ENCODE peak calls at places on chromosomes 11 and 22, in nine cellular contexts. One of them, this sample, is unnamed.

GRCh38 chr22:48683640-48684039 is 1144.0 kb downstream of the BRD1 start:
- DNase-seq in stimulated activated CD8-positive, alpha-beta memory T cell treated with anti-CD3 and anti-CD28 coated beads, Interleukin-2, amount 100 ng/mL, for 1 hour: no peak
- DNase-seq in CD4-positive, alpha-beta memory T cell: no peak
- DNase-seq in activated CD4-positive, alpha-beta T cell treated with anti-CD3 and anti-CD28 coated beads, Interleukin-2, amount 50 U/mL, for 1 hour: no peak
- DNase-seq in C1 segment of cervical spinal cord: no peak
- DNase-seq in NCI-H1105: no peak
- DNase-seq in GM12892: no peak
- DNase-seq in Caki2: no peak
- DNase-seq in effector CD4-positive, alpha-beta T cell: no peak
- DNase-seq in this sample: no peak

GRCh38 chr11:134071306-134071705 is 2.4 kb downstream of the JAM3 start:
- DNase-seq in stimulated activated CD8-positive, alpha-beta memory T cell treated with anti-CD3 and anti-CD28 coated beads, Interleukin-2, amount 100 ng/mL, for 1 hour: no peak
- DNase-seq in CD4-positive, alpha-beta memory T cell: no peak
- DNase-seq in activated CD4-positive, alpha-beta T cell treated with anti-CD3 and anti-CD28 coated beads, Interleukin-2, amount 50 U/mL, for 1 hour: no peak
- DNase-seq in C1 segment of cervical spinal cord: no peak
- DNase-seq in NCI-H1105: peak; percentile 67
- DNase-seq in GM12892: no peak
- DNase-seq in Caki2: no peak
- DNase-seq in effector CD4-positive, alpha-beta T cell: no peak
- DNase-seq in this sample: no peak

GRCh38 chr11:69215784-69216415 is 60.2 kb downstream of the SMIM38 start:
- DNase-seq in stimulated activated CD8-positive, alpha-beta memory T cell treated with anti-CD3 and anti-CD28 coated beads, Interleukin-2, amount 100 ng/mL, for 1 hour: no peak
- DNase-seq in CD4-positive, alpha-beta memory T cell: no peak
- DNase-seq in activated CD4-positive, alpha-beta T cell treated with anti-CD3 and anti-CD28 coated beads, Interleukin-2, amount 50 U/mL, for 1 hour: no peak
- DNase-seq in C1 segment of cervical spinal cord: no peak
- DNase-seq in NCI-H1105: no peak
- DNase-seq in GM12892: no peak
- DNase-seq in Caki2: peak; percentile 29
- DNase-seq in effector CD4-positive, alpha-beta T cell: no peak
- DNase-seq in this sample: no peak

GRCh38 chr11:78138281-78138680 is 1.1 kb downstream of the ALG8 start:
- DNase-seq in stimulated activated CD8-positive, alpha-beta memory T cell treated with anti-CD3 and anti-CD28 coated beads, Interleukin-2, amount 100 ng/mL, for 1 hour: no peak
- DNase-seq in CD4-positive, alpha-beta memory T cell: no peak
- DNase-seq in activated CD4-positive, alpha-beta T cell treated with anti-CD3 and anti-CD28 coated beads, Interleukin-2, amount 50 U/mL, for 1 hour: no peak
- DNase-seq in C1 segment of cervical spinal cord: no peak
- DNase-seq in NCI-H1105: no peak
- DNase-seq in GM12892: no peak
- DNase-seq in Caki2: no peak
- DNase-seq in effector CD4-positive, alpha-beta T cell: no peak
- DNase-seq in this sample: no peak

GRCh38 chr11:7892751-7893356 is 38.2 kb downstream of the OR10A6 start:
- DNase-seq in stimulated activated CD8-positive, alpha-beta memory T cell treated with anti-CD3 and anti-CD28 coated beads, Interleukin-2, amount 100 ng/mL, for 1 hour: no peak
- DNase-seq in CD4-positive, alpha-beta memory T cell: peak; percentile 49
- DNase-seq in activated CD4-positive, alpha-beta T cell treated with anti-CD3 and anti-CD28 coated beads, Interleukin-2, amount 50 U/mL, for 1 hour: no peak
- DNase-seq in C1 segment of cervical spinal cord: no peak
- DNase-seq in NCI-H1105: peak; percentile 39
- DNase-seq in GM12892: no peak
- DNase-seq in Caki2: peak; percentile 36
- DNase-seq in effector CD4-positive, alpha-beta T cell: no peak
- DNase-seq in this sample: no peak

GRCh38 chr11:8224161-8224591 is 39.5 kb downstream of the LMO1 start:
- DNase-seq in stimulated activated CD8-positive, alpha-beta memory T cell treated with anti-CD3 and anti-CD28 coated beads, Interleukin-2, amount 100 ng/mL, for 1 hour: no peak
- DNase-seq in CD4-positive, alpha-beta memory T cell: no peak
- DNase-seq in activated CD4-positive, alpha-beta T cell treated with anti-CD3 and anti-CD28 coated beads, Interleukin-2, amount 50 U/mL, for 1 hour: no peak
- DNase-seq in C1 segment of cervical spinal cord: no peak
- DNase-seq in NCI-H1105: no peak
- DNase-seq in GM12892: no peak
- DNase-seq in Caki2: no peak
- DNase-seq in effector CD4-positive, alpha-beta T cell: no peak
- DNase-seq in this sample: no peak

GRCh38 chr11:65439331-65440181 is 17.0 kb downstream of the NEAT1 start:
- DNase-seq in stimulated activated CD8-positive, alpha-beta memory T cell treated with anti-CD3 and anti-CD28 coated beads, Interleukin-2, amount 100 ng/mL, for 1 hour: no peak
- DNase-seq in CD4-positive, alpha-beta memory T cell: no peak
- DNase-seq in activated CD4-positive, alpha-beta T cell treated with anti-CD3 and anti-CD28 coated beads, Interleukin-2, amount 50 U/mL, for 1 hour: no peak
- DNase-seq in C1 segment of cervical spinal cord: no peak
- DNase-seq in NCI-H1105: no peak
- DNase-seq in GM12892: no peak
- DNase-seq in Caki2: peak; percentile 44
- DNase-seq in effector CD4-positive, alpha-beta T cell: no peak
- DNase-seq in this sample: no peak

GRCh38 chr11:116603783-116604323 is 168.9 kb downstream of the BUD13 start:
- DNase-seq in stimulated activated CD8-positive, alpha-beta memory T cell treated with anti-CD3 and anti-CD28 coated beads, Interleukin-2, amount 100 ng/mL, for 1 hour: no peak
- DNase-seq in CD4-positive, alpha-beta memory T cell: no peak
- DNase-seq in activated CD4-positive, alpha-beta T cell treated with anti-CD3 and anti-CD28 coated beads, Interleukin-2, amount 50 U/mL, for 1 hour: no peak
- DNase-seq in C1 segment of cervical spinal cord: no peak
- DNase-seq in NCI-H1105: no peak
- DNase-seq in GM12892: no peak
- DNase-seq in Caki2: no peak
- DNase-seq in effector CD4-positive, alpha-beta T cell: no peak
- DNase-seq in this sample: no peak

GRCh38 chr11:86341382-86341781 is 33.3 kb upstream of the CCDC81 start:
- DNase-seq in stimulated activated CD8-positive, alpha-beta memory T cell treated with anti-CD3 and anti-CD28 coated beads, Interleukin-2, amount 100 ng/mL, for 1 hour: no peak
- DNase-seq in CD4-positive, alpha-beta memory T cell: no peak
- DNase-seq in activated CD4-positive, alpha-beta T cell treated with anti-CD3 and anti-CD28 coated beads, Interleukin-2, amount 50 U/mL, for 1 hour: no peak
- DNase-seq in C1 segment of cervical spinal cord: no peak
- DNase-seq in NCI-H1105: no peak
- DNase-seq in GM12892: no peak
- DNase-seq in Caki2: no peak
- DNase-seq in effector CD4-positive, alpha-beta T cell: no peak
- DNase-seq in this sample: no peak

GRCh38 chr11:34570584-34570983 is 50.3 kb upstream of the EHF start:
- DNase-seq in stimulated activated CD8-positive, alpha-beta memory T cell treated with anti-CD3 and anti-CD28 coated beads, Interleukin-2, amount 100 ng/mL, for 1 hour: no peak
- DNase-seq in CD4-positive, alpha-beta memory T cell: no peak
- DNase-seq in activated CD4-positive, alpha-beta T cell treated with anti-CD3 and anti-CD28 coated beads, Interleukin-2, amount 50 U/mL, for 1 hour: no peak
- DNase-seq in C1 segment of cervical spinal cord: no peak
- DNase-seq in NCI-H1105: no peak
- DNase-seq in GM12892: no peak
- DNase-seq in Caki2: no peak
- DNase-seq in effector CD4-positive, alpha-beta T cell: no peak
- DNase-seq in this sample: no peak

GRCh38 chr11:110972640-110973039 is 260.4 kb upstream of the ARHGAP20 start:
- DNase-seq in stimulated activated CD8-positive, alpha-beta memory T cell treated with anti-CD3 and anti-CD28 coated beads, Interleukin-2, amount 100 ng/mL, for 1 hour: no peak
- DNase-seq in CD4-positive, alpha-beta memory T cell: no peak
- DNase-seq in activated CD4-positive, alpha-beta T cell treated with anti-CD3 and anti-CD28 coated beads, Interleukin-2, amount 50 U/mL, for 1 hour: no peak
- DNase-seq in C1 segment of cervical spinal cord: no peak
- DNase-seq in NCI-H1105: no peak
- DNase-seq in GM12892: no peak
- DNase-seq in Caki2: peak; percentile 15
- DNase-seq in effector CD4-positive, alpha-beta T cell: no peak
- DNase-seq in this sample: no peak

GRCh38 chr11:80007616-80008015 is 566.8 kb upstream of the TENM4 start:
- DNase-seq in stimulated activated CD8-positive, alpha-beta memory T cell treated with anti-CD3 and anti-CD28 coated beads, Interleukin-2, amount 100 ng/mL, for 1 hour: no peak
- DNase-seq in CD4-positive, alpha-beta memory T cell: no peak
- DNase-seq in activated CD4-positive, alpha-beta T cell treated with anti-CD3 and anti-CD28 coated beads, Interleukin-2, amount 50 U/mL, for 1 hour: no peak
- DNase-seq in C1 segment of cervical spinal cord: no peak
- DNase-seq in NCI-H1105: no peak
- DNase-seq in GM12892: no peak
- DNase-seq in Caki2: no peak
- DNase-seq in effector CD4-positive, alpha-beta T cell: no peak
- DNase-seq in this sample: no peak

GRCh38 chr11:91136631-91137030 is 913.8 kb upstream of the CHORDC1 start:
- DNase-seq in stimulated activated CD8-positive, alpha-beta memory T cell treated with anti-CD3 and anti-CD28 coated beads, Interleukin-2, amount 100 ng/mL, for 1 hour: no peak
- DNase-seq in CD4-positive, alpha-beta memory T cell: no peak
- DNase-seq in activated CD4-positive, alpha-beta T cell treated with anti-CD3 and anti-CD28 coated beads, Interleukin-2, amount 50 U/mL, for 1 hour: no peak
- DNase-seq in C1 segment of cervical spinal cord: no peak
- DNase-seq in NCI-H1105: no peak
- DNase-seq in GM12892: no peak
- DNase-seq in Caki2: no peak
- DNase-seq in effector CD4-positive, alpha-beta T cell: no peak
- DNase-seq in this sample: no peak

GRCh38 chr11:46256540-46257001 is 20.9 kb upstream of the CREB3L1 start:
- DNase-seq in stimulated activated CD8-positive, alpha-beta memory T cell treated with anti-CD3 and anti-CD28 coated beads, Interleukin-2, amount 100 ng/mL, for 1 hour: no peak
- DNase-seq in CD4-positive, alpha-beta memory T cell: no peak
- DNase-seq in activated CD4-positive, alpha-beta T cell treated with anti-CD3 and anti-CD28 coated beads, Interleukin-2, amount 50 U/mL, for 1 hour: no peak
- DNase-seq in C1 segment of cervical spinal cord: no peak
- DNase-seq in NCI-H1105: no peak
- DNase-seq in GM12892: no peak
- DNase-seq in Caki2: no peak
- DNase-seq in effector CD4-positive, alpha-beta T cell: no peak
- DNase-seq in this sample: no peak

GRCh38 chr22:31872209-31872608 is 72.1 kb upstream of the YWHAH start:
- DNase-seq in stimulated activated CD8-positive, alpha-beta memory T cell treated with anti-CD3 and anti-CD28 coated beads, Interleukin-2, amount 100 ng/mL, for 1 hour: no peak
- DNase-seq in CD4-positive, alpha-beta memory T cell: peak; percentile 6
- DNase-seq in activated CD4-positive, alpha-beta T cell treated with anti-CD3 and anti-CD28 coated beads, Interleukin-2, amount 50 U/mL, for 1 hour: peak; percentile 5
- DNase-seq in C1 segment of cervical spinal cord: no peak
- DNase-seq in NCI-H1105: no peak
- DNase-seq in GM12892: no peak
- DNase-seq in Caki2: no peak
- DNase-seq in effector CD4-positive, alpha-beta T cell: no peak
- DNase-seq in this sample: no peak

GRCh38 chr11:45535033-45535432 is 130.4 kb downstream of the CHST1 start:
- DNase-seq in stimulated activated CD8-positive, alpha-beta memory T cell treated with anti-CD3 and anti-CD28 coated beads, Interleukin-2, amount 100 ng/mL, for 1 hour: no peak
- DNase-seq in CD4-positive, alpha-beta memory T cell: no peak
- DNase-seq in activated CD4-positive, alpha-beta T cell treated with anti-CD3 and anti-CD28 coated beads, Interleukin-2, amount 50 U/mL, for 1 hour: no peak
- DNase-seq in C1 segment of cervical spinal cord: no peak
- DNase-seq in NCI-H1105: no peak
- DNase-seq in GM12892: no peak
- DNase-seq in Caki2: no peak
- DNase-seq in effector CD4-positive, alpha-beta T cell: no peak
- DNase-seq in this sample: no peak

GRCh38 chr11:8785457-8785856 is 102.9 kb downstream of the RPL27A start:
- DNase-seq in stimulated activated CD8-positive, alpha-beta memory T cell treated with anti-CD3 and anti-CD28 coated beads, Interleukin-2, amount 100 ng/mL, for 1 hour: no peak
- DNase-seq in CD4-positive, alpha-beta memory T cell: no peak
- DNase-seq in activated CD4-positive, alpha-beta T cell treated with anti-CD3 and anti-CD28 coated beads, Interleukin-2, amount 50 U/mL, for 1 hour: no peak
- DNase-seq in C1 segment of cervical spinal cord: no peak
- DNase-seq in NCI-H1105: no peak
- DNase-seq in GM12892: no peak
- DNase-seq in Caki2: no peak
- DNase-seq in effector CD4-positive, alpha-beta T cell: no peak
- DNase-seq in this sample: no peak

GRCh38 chr22:47587861-47588582 is 825.6 kb downstream of the TBC1D22A start:
- DNase-seq in stimulated activated CD8-positive, alpha-beta memory T cell treated with anti-CD3 and anti-CD28 coated beads, Interleukin-2, amount 100 ng/mL, for 1 hour: no peak
- DNase-seq in CD4-positive, alpha-beta memory T cell: no peak
- DNase-seq in activated CD4-positive, alpha-beta T cell treated with anti-CD3 and anti-CD28 coated beads, Interleukin-2, amount 50 U/mL, for 1 hour: no peak
- DNase-seq in C1 segment of cervical spinal cord: no peak
- DNase-seq in NCI-H1105: no peak
- DNase-seq in GM12892: no peak
- DNase-seq in Caki2: no peak
- DNase-seq in effector CD4-positive, alpha-beta T cell: no peak
- DNase-seq in this sample: no peak

GRCh38 chr11:18321622-18321990 is 334 bp downstream of the HPS5 start:
- DNase-seq in stimulated activated CD8-positive, alpha-beta memory T cell treated with anti-CD3 and anti-CD28 coated beads, Interleukin-2, amount 100 ng/mL, for 1 hour: no peak
- DNase-seq in CD4-positive, alpha-beta memory T cell: no peak
- DNase-seq in activated CD4-positive, alpha-beta T cell treated with anti-CD3 and anti-CD28 coated beads, Interleukin-2, amount 50 U/mL, for 1 hour: no peak
- DNase-seq in C1 segment of cervical spinal cord: no peak
- DNase-seq in NCI-H1105: no peak
- DNase-seq in GM12892: no peak
- DNase-seq in Caki2: no peak
- DNase-seq in effector CD4-positive, alpha-beta T cell: no peak
- DNase-seq in this sample: no peak

GRCh38 chr11:67312187-67313021 is 9.1 kb downstream of the SSH3 start:
- DNase-seq in stimulated activated CD8-positive, alpha-beta memory T cell treated with anti-CD3 and anti-CD28 coated beads, Interleukin-2, amount 100 ng/mL, for 1 hour: no peak
- DNase-seq in CD4-positive, alpha-beta memory T cell: peak; percentile 38
- DNase-seq in activated CD4-positive, alpha-beta T cell treated with anti-CD3 and anti-CD28 coated beads, Interleukin-2, amount 50 U/mL, for 1 hour: peak; percentile 50
- DNase-seq in C1 segment of cervical spinal cord: no peak
- DNase-seq in NCI-H1105: no peak
- DNase-seq in GM12892: no peak
- DNase-seq in Caki2: no peak
- DNase-seq in effector CD4-positive, alpha-beta T cell: no peak
- DNase-seq in this sample: no peak

GRCh38 chr11:67496113-67496512 is 9.1 kb downstream of the PITPNM1 start:
- DNase-seq in stimulated activated CD8-positive, alpha-beta memory T cell treated with anti-CD3 and anti-CD28 coated beads, Interleukin-2, amount 100 ng/mL, for 1 hour: no peak
- DNase-seq in CD4-positive, alpha-beta memory T cell: no peak
- DNase-seq in activated CD4-positive, alpha-beta T cell treated with anti-CD3 and anti-CD28 coated beads, Interleukin-2, amount 50 U/mL, for 1 hour: no peak
- DNase-seq in C1 segment of cervical spinal cord: no peak
- DNase-seq in NCI-H1105: no peak
- DNase-seq in GM12892: no peak
- DNase-seq in Caki2: no peak
- DNase-seq in effector CD4-positive, alpha-beta T cell: no peak
- DNase-seq in this sample: no peak

GRCh38 chr11:45929486-45930030 is 7.1 kb downstream of the LARGE2 start:
- DNase-seq in stimulated activated CD8-positive, alpha-beta memory T cell treated with anti-CD3 and anti-CD28 coated beads, Interleukin-2, amount 100 ng/mL, for 1 hour: no peak
- DNase-seq in CD4-positive, alpha-beta memory T cell: no peak
- DNase-seq in activated CD4-positive, alpha-beta T cell treated with anti-CD3 and anti-CD28 coated beads, Interleukin-2, amount 50 U/mL, for 1 hour: no peak
- DNase-seq in C1 segment of cervical spinal cord: no peak
- DNase-seq in NCI-H1105: no peak
- DNase-seq in GM12892: no peak
- DNase-seq in Caki2: no peak
- DNase-seq in effector CD4-positive, alpha-beta T cell: no peak
- DNase-seq in this sample: no peak

GRCh38 chr22:29780781-29781676 is 13.9 kb downstream of the UQCR10 start:
- DNase-seq in stimulated activated CD8-positive, alpha-beta memory T cell treated with anti-CD3 and anti-CD28 coated beads, Interleukin-2, amount 100 ng/mL, for 1 hour: no peak
- DNase-seq in CD4-positive, alpha-beta memory T cell: no peak
- DNase-seq in activated CD4-positive, alpha-beta T cell treated with anti-CD3 and anti-CD28 coated beads, Interleukin-2, amount 50 U/mL, for 1 hour: no peak
- DNase-seq in C1 segment of cervical spinal cord: no peak
- DNase-seq in NCI-H1105: no peak
- DNase-seq in GM12892: no peak
- DNase-seq in Caki2: no peak
- DNase-seq in effector CD4-positive, alpha-beta T cell: no peak
- DNase-seq in this sample: no peak